ENCODE peak calls at places on chromosomes 2 and 18, in ten cellular contexts. U, A, I, K, F, R, N, Z, C and V are unnamed samples.

GRCh38 chr18:35592298-35592697 is 10.8 kb downstream of the GALNT1 start:
- DNase-seq in C (no peak), K (no peak), N (no peak), Z (no peak), R (no peak), U (no peak), A (no peak), I (no peak), F (no peak), V (no peak)

GRCh38 chr2:216134958-216135541 is 25.9 kb downstream of the XRCC5 start:
- DNase-seq in F (no peak), C (no peak), U (no peak), A (no peak), R (no peak), K (no peak), I (no peak), Z (no peak), N (no peak), V (no peak)

GRCh38 chr2:43135583-43135982 is 90.8 kb downstream of the ZFP36L2 start:
- DNase-seq in A (no peak), N (no peak), C (no peak), U (no peak), I (no peak), Z (no peak), K (peak), R (no peak), F (no peak), V (no peak)

GRCh38 chr18:3283908-3284307 is 22.0 kb downstream of the MYL12B start:
- DNase-seq in I (no peak), R (no peak), C (no peak), N (no peak), F (peak), A (no peak), K (peak), Z (no peak), U (no peak), V (no peak)

GRCh38 chr2:231323316-231323715 is 72.2 kb upstream of the B3GNT7 start:
- DNase-seq in A (no peak), U (no peak), I (peak), N (no peak), F (peak), K (no peak), C (no peak), Z (no peak), R (no peak), V (no peak)

GRCh38 chr2:172095146-172095904 is 7.4 kb downstream of the DLX2 start:
- DNase-seq in C (no peak), I (peak), F (peak), R (no peak), N (peak), K (no peak), A (peak), U (no peak), Z (peak), V (no peak)

GRCh38 chr2:224884188-224884587 is 158.1 kb downstream of the DOCK10 start:
- DNase-seq in N (no peak), K (no peak), C (no peak), A (no peak), R (no peak), I (no peak), U (no peak), F (no peak), Z (no peak), V (no peak)

GRCh38 chr2:222039821-222040220 is 259.0 kb downstream of the PAX3 start:
- DNase-seq in Z (no peak), F (no peak), A (no peak), U (no peak), C (no peak), I (no peak), N (no peak), K (no peak), R (no peak), V (no peak)

GRCh38 chr2:216606551-216607527 is 26.4 kb upstream of the IGFBP2 start:
- DNase-seq in N (no peak), U (peak), R (peak), Z (no peak), C (peak), I (peak), A (peak), K (no peak), F (peak), V (no peak)

GRCh38 chr2:64654993-64655666 is 1.4 kb upstream of the SERTAD2 start:
- DNase-seq in Z (no peak), I (no peak), K (no peak), C (no peak), A (no peak), U (no peak), F (peak), N (no peak), R (no peak), V (no peak)

GRCh38 chr2:18740428-18740827 is 151.1 kb upstream of the NT5C1B start:
- DNase-seq in Z (no peak), C (no peak), K (no peak), A (no peak), I (no peak), F (peak), R (no peak), U (no peak), N (peak), V (no peak)

GRCh38 chr18:59900222-59901128 is 679 bp downstream of the PMAIP1 start:
- DNase-seq in K (no peak), U (peak), F (peak), I (peak), Z (no peak), C (peak), A (no peak), N (no peak), R (peak), V (no peak)

GRCh38 chr2:227238242-227239237 is 74.1 kb downstream of the COL4A3 start:
- DNase-seq in Z (peak), R (peak), F (peak), U (peak), I (peak), A (peak), C (peak), K (peak), N (peak), V (peak)